ENCODE peak calls at places on chromosomes 4 and X, in eight cellular contexts. One of them, this sample, is unnamed.

GRCh38 chr4:71586087-71586763 is 197.7 kb downstream of the GC start:
- DNase-seq in CD14-positive monocyte: no peak
- DNase-seq in HCT116: no peak
- DNase-seq in BE2C: no peak
- DNase-seq in H54: no peak
- DNase-seq in astrocyte: no peak
- DNase-seq in MV-4-11: no peak
- DNase-seq in amygdala: no peak
- DNase-seq in this sample: no peak

GRCh38 chr4:15963568-15963967 is 593 bp upstream of the FGFBP2 start:
- DNase-seq in CD14-positive monocyte: no peak
- DNase-seq in HCT116: no peak
- DNase-seq in BE2C: no peak
- DNase-seq in H54: no peak
- DNase-seq in astrocyte: no peak
- DNase-seq in MV-4-11: peak
- DNase-seq in amygdala: no peak
- DNase-seq in this sample: no peak

GRCh38 chr4:110091426-110091825 is 107.0 kb downstream of the ELOVL6 start:
- DNase-seq in CD14-positive monocyte: no peak
- DNase-seq in HCT116: peak
- DNase-seq in BE2C: no peak
- DNase-seq in H54: no peak
- DNase-seq in astrocyte: peak
- DNase-seq in MV-4-11: no peak
- DNase-seq in amygdala: no peak
- DNase-seq in this sample: no peak

GRCh38 chrX:9807355-9808182 is 21.3 kb downstream of the SHROOM2 start:
- DNase-seq in CD14-positive monocyte: no peak
- DNase-seq in HCT116: no peak
- DNase-seq in BE2C: no peak
- DNase-seq in H54: no peak
- DNase-seq in astrocyte: no peak
- DNase-seq in MV-4-11: no peak
- DNase-seq in amygdala: no peak
- DNase-seq in this sample: no peak

GRCh38 chrX:110746014-110746413 is 49.6 kb downstream of the CHRDL1 start:
- DNase-seq in CD14-positive monocyte: no peak
- DNase-seq in HCT116: no peak
- DNase-seq in BE2C: no peak
- DNase-seq in H54: no peak
- DNase-seq in astrocyte: no peak
- DNase-seq in MV-4-11: no peak
- DNase-seq in amygdala: no peak
- DNase-seq in this sample: no peak

GRCh38 chr4:137181293-137181899 is 350.9 kb downstream of the PCDH18 start:
- DNase-seq in CD14-positive monocyte: no peak
- DNase-seq in HCT116: no peak
- DNase-seq in BE2C: no peak
- DNase-seq in H54: no peak
- DNase-seq in astrocyte: no peak
- DNase-seq in MV-4-11: no peak
- DNase-seq in amygdala: no peak
- DNase-seq in this sample: no peak

GRCh38 chr4:99586747-99587146 is 12.1 kb downstream of the MTTP start:
- DNase-seq in CD14-positive monocyte: no peak
- DNase-seq in HCT116: no peak
- DNase-seq in BE2C: no peak
- DNase-seq in H54: no peak
- DNase-seq in astrocyte: no peak
- DNase-seq in MV-4-11: no peak
- DNase-seq in amygdala: no peak
- DNase-seq in this sample: no peak

GRCh38 chr4:6460876-6461275 is 11.5 kb downstream of the PPP2R2C start:
- DNase-seq in CD14-positive monocyte: no peak
- DNase-seq in HCT116: no peak
- DNase-seq in BE2C: no peak
- DNase-seq in H54: no peak
- DNase-seq in astrocyte: no peak
- DNase-seq in MV-4-11: no peak
- DNase-seq in amygdala: no peak
- DNase-seq in this sample: no peak

GRCh38 chr4:8938623-8939022 is 67.0 kb upstream of the HMX1 start:
- DNase-seq in CD14-positive monocyte: no peak
- DNase-seq in HCT116: no peak
- DNase-seq in BE2C: no peak
- DNase-seq in H54: no peak
- DNase-seq in astrocyte: no peak
- DNase-seq in MV-4-11: no peak
- DNase-seq in amygdala: no peak
- DNase-seq in this sample: no peak

GRCh38 chr4:181854142-181854541 is 389.1 kb upstream of the TENM3 start:
- DNase-seq in CD14-positive monocyte: no peak
- DNase-seq in HCT116: no peak
- DNase-seq in BE2C: no peak
- DNase-seq in H54: no peak
- DNase-seq in astrocyte: peak
- DNase-seq in MV-4-11: no peak
- DNase-seq in amygdala: no peak
- DNase-seq in this sample: no peak

GRCh38 chr4:153374471-153374870 is 30.0 kb downstream of the MND1 start:
- DNase-seq in CD14-positive monocyte: no peak
- DNase-seq in HCT116: no peak
- DNase-seq in BE2C: no peak
- DNase-seq in H54: no peak
- DNase-seq in astrocyte: no peak
- DNase-seq in MV-4-11: no peak
- DNase-seq in amygdala: no peak
- DNase-seq in this sample: no peak

GRCh38 chr4:24794111-24794860 is 1.1 kb upstream of the SOD3 start:
- DNase-seq in CD14-positive monocyte: no peak
- DNase-seq in HCT116: no peak
- DNase-seq in BE2C: no peak
- DNase-seq in H54: no peak
- DNase-seq in astrocyte: peak
- DNase-seq in MV-4-11: no peak
- DNase-seq in amygdala: no peak
- DNase-seq in this sample: no peak

GRCh38 chrX:38282044-38282443 is 45.3 kb downstream of the RPGR start:
- DNase-seq in CD14-positive monocyte: no peak
- DNase-seq in HCT116: no peak
- DNase-seq in BE2C: peak
- DNase-seq in H54: no peak
- DNase-seq in astrocyte: no peak
- DNase-seq in MV-4-11: no peak
- DNase-seq in amygdala: no peak
- DNase-seq in this sample: no peak

GRCh38 chr4:143641406-143641805 is 59.1 kb downstream of the FREM3 start:
- DNase-seq in CD14-positive monocyte: no peak
- DNase-seq in HCT116: no peak
- DNase-seq in BE2C: no peak
- DNase-seq in H54: no peak
- DNase-seq in astrocyte: peak
- DNase-seq in MV-4-11: no peak
- DNase-seq in amygdala: no peak
- DNase-seq in this sample: no peak

GRCh38 chr4:94014484-94015136 is 186.1 kb downstream of the ATOH1 start:
- DNase-seq in CD14-positive monocyte: no peak
- DNase-seq in HCT116: no peak
- DNase-seq in BE2C: no peak
- DNase-seq in H54: no peak
- DNase-seq in astrocyte: no peak
- DNase-seq in MV-4-11: no peak
- DNase-seq in amygdala: no peak
- DNase-seq in this sample: no peak

GRCh38 chr4:160318567-160319220 is 1215.8 kb downstream of the RAPGEF2 start:
- DNase-seq in CD14-positive monocyte: no peak
- DNase-seq in HCT116: peak
- DNase-seq in BE2C: no peak
- DNase-seq in H54: no peak
- DNase-seq in astrocyte: peak
- DNase-seq in MV-4-11: no peak
- DNase-seq in amygdala: no peak
- DNase-seq in this sample: no peak

GRCh38 chrX:95885074-95885473 is 799.6 kb upstream of the DIAPH2 start:
- DNase-seq in CD14-positive monocyte: no peak
- DNase-seq in HCT116: no peak
- DNase-seq in BE2C: no peak
- DNase-seq in H54: no peak
- DNase-seq in astrocyte: peak
- DNase-seq in MV-4-11: no peak
- DNase-seq in amygdala: no peak
- DNase-seq in this sample: no peak

GRCh38 chr4:186839122-186840037 is 115.7 kb upstream of the FAT1 start:
- DNase-seq in CD14-positive monocyte: no peak
- DNase-seq in HCT116: no peak
- DNase-seq in BE2C: no peak
- DNase-seq in H54: no peak
- DNase-seq in astrocyte: peak
- DNase-seq in MV-4-11: peak
- DNase-seq in amygdala: no peak
- DNase-seq in this sample: no peak

GRCh38 chr4:65737672-65738071 is 67.4 kb upstream of the EPHA5 start:
- DNase-seq in CD14-positive monocyte: no peak
- DNase-seq in HCT116: no peak
- DNase-seq in BE2C: no peak
- DNase-seq in H54: no peak
- DNase-seq in astrocyte: no peak
- DNase-seq in MV-4-11: no peak
- DNase-seq in amygdala: no peak
- DNase-seq in this sample: no peak

This sample was measured in Panc1.